ENCODE peak calls at places on chromosomes 2 and 18, in nine cellular contexts. One of them, this sample, is unnamed.

GRCh38 chr2:157404363-157404762 is 39.5 kb downstream of the CYTIP start:
- DNase-seq in mesothelial cell of epicardium: no peak
- DNase-seq in esophagus squamous epithelium: no peak
- DNase-seq in activated B cell treated with CpG ODN at 0.5 μM for 24 hours: no peak
- DNase-seq in OCI-LY7: peak
- DNase-seq in MCF 10A: no peak
- DNase-seq in bronchial epithelial cell: peak
- DNase-seq in NB4: no peak
- DNase-seq in GM12865: peak
- DNase-seq in this sample: no peak

GRCh38 chr2:893311-893710 is 57.3 kb upstream of the SNTG2 start:
- DNase-seq in mesothelial cell of epicardium: no peak
- DNase-seq in esophagus squamous epithelium: no peak
- DNase-seq in activated B cell treated with CpG ODN at 0.5 μM for 24 hours: no peak
- DNase-seq in OCI-LY7: no peak
- DNase-seq in MCF 10A: peak
- DNase-seq in bronchial epithelial cell: no peak
- DNase-seq in NB4: peak
- DNase-seq in GM12865: no peak
- DNase-seq in this sample: no peak

GRCh38 chr2:219038600-219038999 is 2.7 kb downstream of the CFAP65 start:
- DNase-seq in mesothelial cell of epicardium: no peak
- DNase-seq in esophagus squamous epithelium: no peak
- DNase-seq in activated B cell treated with CpG ODN at 0.5 μM for 24 hours: no peak
- DNase-seq in OCI-LY7: no peak
- DNase-seq in MCF 10A: no peak
- DNase-seq in bronchial epithelial cell: no peak
- DNase-seq in NB4: no peak
- DNase-seq in GM12865: no peak
- DNase-seq in this sample: no peak

GRCh38 chr2:99468155-99468554 is 21.7 kb downstream of the REV1 start:
- DNase-seq in mesothelial cell of epicardium: no peak
- DNase-seq in esophagus squamous epithelium: no peak
- DNase-seq in activated B cell treated with CpG ODN at 0.5 μM for 24 hours: no peak
- DNase-seq in OCI-LY7: no peak
- DNase-seq in MCF 10A: no peak
- DNase-seq in bronchial epithelial cell: no peak
- DNase-seq in NB4: no peak
- DNase-seq in GM12865: no peak
- DNase-seq in this sample: no peak

GRCh38 chr2:216710531-216711282 is 15.4 kb upstream of the IGFBP5 start:
- DNase-seq in mesothelial cell of epicardium: no peak
- DNase-seq in esophagus squamous epithelium: no peak
- DNase-seq in activated B cell treated with CpG ODN at 0.5 μM for 24 hours: no peak
- DNase-seq in OCI-LY7: no peak
- DNase-seq in MCF 10A: no peak
- DNase-seq in bronchial epithelial cell: no peak
- DNase-seq in NB4: no peak
- DNase-seq in GM12865: no peak
- DNase-seq in this sample: no peak

GRCh38 chr2:70931376-70932000 is 4.2 kb upstream of the ATP6V1B1 start:
- DNase-seq in mesothelial cell of epicardium: peak
- DNase-seq in esophagus squamous epithelium: no peak
- DNase-seq in activated B cell treated with CpG ODN at 0.5 μM for 24 hours: no peak
- DNase-seq in OCI-LY7: no peak
- DNase-seq in MCF 10A: no peak
- DNase-seq in bronchial epithelial cell: no peak
- DNase-seq in NB4: no peak
- DNase-seq in GM12865: no peak
- DNase-seq in this sample: no peak

GRCh38 chr2:26685943-26686839 is 6.3 kb upstream of the KCNK3 start:
- DNase-seq in mesothelial cell of epicardium: no peak
- DNase-seq in esophagus squamous epithelium: no peak
- DNase-seq in activated B cell treated with CpG ODN at 0.5 μM for 24 hours: no peak
- DNase-seq in OCI-LY7: no peak
- DNase-seq in MCF 10A: no peak
- DNase-seq in bronchial epithelial cell: no peak
- DNase-seq in NB4: no peak
- DNase-seq in GM12865: peak
- DNase-seq in this sample: no peak

GRCh38 chr18:34370704-34371405 is 146.1 kb upstream of the NOL4 start:
- DNase-seq in mesothelial cell of epicardium: no peak
- DNase-seq in esophagus squamous epithelium: no peak
- DNase-seq in activated B cell treated with CpG ODN at 0.5 μM for 24 hours: no peak
- DNase-seq in OCI-LY7: no peak
- DNase-seq in MCF 10A: no peak
- DNase-seq in bronchial epithelial cell: peak
- DNase-seq in NB4: no peak
- DNase-seq in GM12865: no peak
- DNase-seq in this sample: no peak

GRCh38 chr2:219512524-219513216 is 1.6 kb upstream of the ASIC4 start:
- DNase-seq in mesothelial cell of epicardium: no peak
- DNase-seq in esophagus squamous epithelium: no peak
- DNase-seq in activated B cell treated with CpG ODN at 0.5 μM for 24 hours: no peak
- DNase-seq in OCI-LY7: no peak
- DNase-seq in MCF 10A: no peak
- DNase-seq in bronchial epithelial cell: no peak
- DNase-seq in NB4: no peak
- DNase-seq in GM12865: no peak
- DNase-seq in this sample: no peak

GRCh38 chr2:27992787-27993747 is 102.5 kb downstream of the BABAM2 start:
- DNase-seq in mesothelial cell of epicardium: no peak
- DNase-seq in esophagus squamous epithelium: no peak
- DNase-seq in activated B cell treated with CpG ODN at 0.5 μM for 24 hours: no peak
- DNase-seq in OCI-LY7: no peak
- DNase-seq in MCF 10A: peak
- DNase-seq in bronchial epithelial cell: peak
- DNase-seq in NB4: peak
- DNase-seq in GM12865: no peak
- DNase-seq in this sample: no peak

GRCh38 chr2:216315817-216316603 is 56.3 kb downstream of the MARCHF4 start:
- DNase-seq in mesothelial cell of epicardium: no peak
- DNase-seq in esophagus squamous epithelium: no peak
- DNase-seq in activated B cell treated with CpG ODN at 0.5 μM for 24 hours: no peak
- DNase-seq in OCI-LY7: no peak
- DNase-seq in MCF 10A: peak
- DNase-seq in bronchial epithelial cell: peak
- DNase-seq in NB4: no peak
- DNase-seq in GM12865: no peak
- DNase-seq in this sample: no peak

GRCh38 chr2:47403829-47404228 is 873 bp downstream of the MSH2 start:
- DNase-seq in mesothelial cell of epicardium: no peak
- DNase-seq in esophagus squamous epithelium: no peak
- DNase-seq in activated B cell treated with CpG ODN at 0.5 μM for 24 hours: no peak
- DNase-seq in OCI-LY7: no peak
- DNase-seq in MCF 10A: no peak
- DNase-seq in bronchial epithelial cell: no peak
- DNase-seq in NB4: peak
- DNase-seq in GM12865: no peak
- DNase-seq in this sample: no peak

GRCh38 chr18:45771587-45771986 is 47.6 kb downstream of the SLC14A1 start:
- DNase-seq in mesothelial cell of epicardium: no peak
- DNase-seq in esophagus squamous epithelium: no peak
- DNase-seq in activated B cell treated with CpG ODN at 0.5 μM for 24 hours: no peak
- DNase-seq in OCI-LY7: no peak
- DNase-seq in MCF 10A: no peak
- DNase-seq in bronchial epithelial cell: no peak
- DNase-seq in NB4: no peak
- DNase-seq in GM12865: no peak
- DNase-seq in this sample: no peak

GRCh38 chr2:236776695-236777251 is 207.1 kb downstream of the ACKR3 start:
- DNase-seq in mesothelial cell of epicardium: no peak
- DNase-seq in esophagus squamous epithelium: no peak
- DNase-seq in activated B cell treated with CpG ODN at 0.5 μM for 24 hours: no peak
- DNase-seq in OCI-LY7: no peak
- DNase-seq in MCF 10A: peak
- DNase-seq in bronchial epithelial cell: peak
- DNase-seq in NB4: no peak
- DNase-seq in GM12865: no peak
- DNase-seq in this sample: no peak

GRCh38 chr2:229704231-229704630 is 10.1 kb downstream of the DNER start:
- DNase-seq in mesothelial cell of epicardium: no peak
- DNase-seq in esophagus squamous epithelium: no peak
- DNase-seq in activated B cell treated with CpG ODN at 0.5 μM for 24 hours: no peak
- DNase-seq in OCI-LY7: no peak
- DNase-seq in MCF 10A: no peak
- DNase-seq in bronchial epithelial cell: no peak
- DNase-seq in NB4: no peak
- DNase-seq in GM12865: no peak
- DNase-seq in this sample: no peak

GRCh38 chr18:31723639-31723997 is 37.1 kb downstream of the SLC25A52 start:
- DNase-seq in mesothelial cell of epicardium: no peak
- DNase-seq in esophagus squamous epithelium: no peak
- DNase-seq in activated B cell treated with CpG ODN at 0.5 μM for 24 hours: no peak
- DNase-seq in OCI-LY7: no peak
- DNase-seq in MCF 10A: no peak
- DNase-seq in bronchial epithelial cell: no peak
- DNase-seq in NB4: no peak
- DNase-seq in GM12865: no peak
- DNase-seq in this sample: no peak

GRCh38 chr18:31721596-31721995 is 37.2 kb upstream of the B4GALT6 start:
- DNase-seq in mesothelial cell of epicardium: no peak
- DNase-seq in esophagus squamous epithelium: no peak
- DNase-seq in activated B cell treated with CpG ODN at 0.5 μM for 24 hours: no peak
- DNase-seq in OCI-LY7: no peak
- DNase-seq in MCF 10A: no peak
- DNase-seq in bronchial epithelial cell: no peak
- DNase-seq in NB4: no peak
- DNase-seq in GM12865: no peak
- DNase-seq in this sample: no peak

GRCh38 chr18:31723998-31724711 is 36.5 kb downstream of the SLC25A52 start:
- DNase-seq in mesothelial cell of epicardium: no peak
- DNase-seq in esophagus squamous epithelium: no peak
- DNase-seq in activated B cell treated with CpG ODN at 0.5 μM for 24 hours: no peak
- DNase-seq in OCI-LY7: no peak
- DNase-seq in MCF 10A: no peak
- DNase-seq in bronchial epithelial cell: no peak
- DNase-seq in NB4: no peak
- DNase-seq in GM12865: no peak
- DNase-seq in this sample: no peak

GRCh38 chr18:31720867-31721266 is 36.5 kb upstream of the B4GALT6 start:
- DNase-seq in mesothelial cell of epicardium: no peak
- DNase-seq in esophagus squamous epithelium: no peak
- DNase-seq in activated B cell treated with CpG ODN at 0.5 μM for 24 hours: no peak
- DNase-seq in OCI-LY7: no peak
- DNase-seq in MCF 10A: peak
- DNase-seq in bronchial epithelial cell: peak
- DNase-seq in NB4: no peak
- DNase-seq in GM12865: no peak
- DNase-seq in this sample: no peak

DNA sequence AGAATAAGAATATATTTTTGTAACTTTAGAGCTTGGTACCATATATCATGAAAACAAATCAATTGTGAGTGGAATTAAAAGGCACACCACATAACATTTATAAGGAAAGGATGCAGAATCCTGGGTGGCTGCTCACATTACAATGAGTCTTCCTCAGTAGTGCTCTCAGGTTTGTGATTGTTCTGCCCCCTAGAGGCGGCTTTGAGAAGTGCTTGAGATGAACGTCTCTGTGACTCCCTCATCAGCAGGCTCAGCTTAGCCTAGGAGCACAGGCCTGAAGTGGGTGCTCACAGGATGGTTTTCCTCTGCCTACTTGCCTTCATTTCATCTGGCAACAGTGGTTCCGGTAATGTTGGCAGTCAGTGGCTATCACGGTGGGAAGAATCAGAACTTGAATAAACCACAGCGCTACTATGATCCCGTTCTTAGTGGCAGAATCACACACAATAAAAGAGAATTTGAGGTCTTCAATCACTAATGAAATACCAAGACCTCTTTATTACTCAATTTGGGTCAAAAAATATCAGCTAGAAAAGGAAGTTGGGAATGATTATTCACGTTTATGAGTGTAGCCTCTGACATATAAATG is 38.1 kb upstream of the B4GALT6 start:
- DNase-seq in mesothelial cell of epicardium: peak
- DNase-seq in esophagus squamous epithelium: no peak
- DNase-seq in activated B cell treated with CpG ODN at 0.5 μM for 24 hours: peak
- DNase-seq in OCI-LY7: peak
- DNase-seq in MCF 10A: peak
- DNase-seq in bronchial epithelial cell: peak
- DNase-seq in NB4: peak
- DNase-seq in GM12865: peak
- DNase-seq in this sample: peak
- TF ChIP-seq CTCF in mesothelial cell of epicardium: peak
- TF ChIP-seq CTCF in esophagus squamous epithelium: peak
- TF ChIP-seq CTCF in activated B cell treated with CpG ODN at 0.5 μM for 24 hours: peak
- TF ChIP-seq CTCF in OCI-LY7: peak
- TF ChIP-seq CTCF in MCF 10A: peak
- TF ChIP-seq CTCF in bronchial epithelial cell: peak
- TF ChIP-seq CTCF in NB4: peak
- TF ChIP-seq CTCF in GM12865: peak
- TF ChIP-seq CTCF in this sample: peak

GRCh38 chr2:181887056-181887455 is 4.5 kb upstream of the ITPRID2 start:
- DNase-seq in mesothelial cell of epicardium: no peak
- DNase-seq in esophagus squamous epithelium: no peak
- DNase-seq in activated B cell treated with CpG ODN at 0.5 μM for 24 hours: no peak
- DNase-seq in OCI-LY7: no peak
- DNase-seq in MCF 10A: peak
- DNase-seq in bronchial epithelial cell: peak
- DNase-seq in NB4: no peak
- DNase-seq in GM12865: no peak
- DNase-seq in this sample: no peak
- TF ChIP-seq CTCF in mesothelial cell of epicardium: no peak
- TF ChIP-seq CTCF in esophagus squamous epithelium: no peak
- TF ChIP-seq CTCF in activated B cell treated with CpG ODN at 0.5 μM for 24 hours: no peak
- TF ChIP-seq CTCF in OCI-LY7: no peak
- TF ChIP-seq CTCF in MCF 10A: no peak
- TF ChIP-seq CTCF in bronchial epithelial cell: no peak
- TF ChIP-seq CTCF in NB4: no peak
- TF ChIP-seq CTCF in GM12865: no peak
- TF ChIP-seq CTCF in this sample: no peak

DNA sequence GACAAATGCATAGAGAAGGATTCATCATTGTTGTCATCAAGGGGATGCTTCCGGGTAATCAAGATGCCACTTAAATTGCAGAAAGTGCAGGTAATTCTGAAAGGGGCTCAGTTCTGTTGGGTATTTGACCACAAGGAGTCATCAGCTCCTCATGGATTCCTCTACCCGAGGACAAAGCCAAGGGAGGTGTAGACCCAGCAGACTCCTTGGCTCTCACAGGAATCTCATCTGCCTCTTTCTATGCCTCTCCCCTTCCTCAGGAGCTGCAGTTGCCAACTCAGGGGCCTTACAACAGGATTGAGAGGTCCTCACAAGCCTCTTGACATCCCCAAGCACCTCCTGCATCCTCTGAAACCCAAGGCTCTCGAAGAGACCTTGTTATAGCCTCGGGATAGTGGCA is 44.0 kb downstream of the ITGB6 start:
- DNase-seq in mesothelial cell of epicardium: no peak
- DNase-seq in esophagus squamous epithelium: no peak
- DNase-seq in activated B cell treated with CpG ODN at 0.5 μM for 24 hours: no peak
- DNase-seq in OCI-LY7: no peak
- DNase-seq in MCF 10A: peak
- DNase-seq in bronchial epithelial cell: no peak
- DNase-seq in NB4: no peak
- DNase-seq in GM12865: no peak
- DNase-seq in this sample: no peak
- TF ChIP-seq CTCF in mesothelial cell of epicardium: no peak
- TF ChIP-seq CTCF in esophagus squamous epithelium: no peak
- TF ChIP-seq CTCF in activated B cell treated with CpG ODN at 0.5 μM for 24 hours: no peak
- TF ChIP-seq CTCF in OCI-LY7: no peak
- TF ChIP-seq CTCF in MCF 10A: peak
- TF ChIP-seq CTCF in bronchial epithelial cell: peak
- TF ChIP-seq CTCF in NB4: no peak
- TF ChIP-seq CTCF in GM12865: no peak
- TF ChIP-seq CTCF in this sample: no peak

GRCh38 chr2:10022886-10023662 is 20.3 kb upstream of the KLF11 start:
- DNase-seq in mesothelial cell of epicardium: no peak
- DNase-seq in esophagus squamous epithelium: no peak
- DNase-seq in activated B cell treated with CpG ODN at 0.5 μM for 24 hours: no peak
- DNase-seq in OCI-LY7: no peak
- DNase-seq in MCF 10A: no peak
- DNase-seq in bronchial epithelial cell: no peak
- DNase-seq in NB4: no peak
- DNase-seq in GM12865: no peak
- DNase-seq in this sample: no peak
- TF ChIP-seq CTCF in mesothelial cell of epicardium: no peak
- TF ChIP-seq CTCF in esophagus squamous epithelium: no peak
- TF ChIP-seq CTCF in activated B cell treated with CpG ODN at 0.5 μM for 24 hours: no peak
- TF ChIP-seq CTCF in OCI-LY7: no peak
- TF ChIP-seq CTCF in MCF 10A: no peak
- TF ChIP-seq CTCF in bronchial epithelial cell: no peak
- TF ChIP-seq CTCF in NB4: no peak
- TF ChIP-seq CTCF in GM12865: no peak
- TF ChIP-seq CTCF in this sample: no peak